ENCODE peak calls at places on chromosome 12, in eight cellular contexts. F is sigmoid colon, P is kidney, A is IMR-90, M is left ventricle myocardium inferior, R is lower leg skin, U is Caco-2, E is fibroblast of pulmonary artery. N is an unnamed sample.

GRCh38 chr12:115259968-115260806 is 576.2 kb upstream of the TBX3 start:
- DNase-seq in M (no peak), E (no peak), P (no peak), U (no peak), R (no peak), A (no peak), F (no peak), N (no peak)

GRCh38 chr12:46944104-46944503 is 118.3 kb upstream of the SLC38A4 start:
- DNase-seq in M (no peak), R (no peak), A (peak), F (no peak), E (peak), P (no peak), U (peak), N (peak)

GRCh38 chr12:2804390-2805145 is 7.9 kb upstream of the ITFG2 start:
- DNase-seq in E (peak), R (no peak), P (peak), M (peak), F (peak), A (peak), U (no peak), N (peak)

GRCh38 chr12:75481013-75481705 is 604 bp downstream of the GLIPR1 start:
- DNase-seq in E (peak), U (no peak), A (no peak), P (no peak), R (no peak), F (no peak), M (no peak), N (peak)

GRCh38 chr12:132765366-132765765 is 3.7 kb upstream of the ANKLE2 start:
- DNase-seq in A (no peak), E (no peak), P (peak), F (no peak), U (no peak), M (no peak), R (no peak), N (no peak)

GRCh38 chr12:33253123-33253522 is 186.5 kb downstream of the SYT10 start:
- DNase-seq in R (no peak), P (no peak), E (no peak), M (no peak), U (no peak), F (no peak), A (no peak), N (no peak)

GRCh38 chr12:99985129-99985570 is 414 bp upstream of the ANKS1B start:
- DNase-seq in F (no peak), E (no peak), U (no peak), A (no peak), M (no peak), R (no peak), P (no peak), N (peak)

GRCh38 chr12:68833508-68833907 is 25.5 kb downstream of the MDM2 start:
- DNase-seq in P (no peak), M (no peak), U (no peak), R (no peak), A (no peak), F (no peak), E (no peak), N (no peak)

GRCh38 chr12:108565976-108566375 is 3.6 kb downstream of the ISCU start:
- DNase-seq in F (peak), E (peak), P (peak), M (peak), R (peak), A (peak), U (no peak), N (peak)

GRCh38 chr12:89756638-89757321 is 48.1 kb upstream of the ATP2B1 start:
- DNase-seq in A (peak), F (no peak), E (peak), M (no peak), R (peak), U (peak), P (no peak), N (peak)

GRCh38 chr12:988616-989015 is 2.4 kb upstream of the ERC1 start:
- DNase-seq in U (no peak), R (no peak), F (no peak), P (no peak), A (peak), M (no peak), E (no peak), N (no peak)
- H3K4me3 ChIP-seq in U (no peak), R (no peak), F (no peak), P (no peak), A (no peak), M (peak), E (no peak), N (no peak)

GRCh38 chr12:54977155-54977554 is 7.4 kb downstream of the TESPA1 start:
- DNase-seq in A (peak), E (peak), R (no peak), U (no peak), P (no peak), F (no peak), M (no peak), N (peak)

GRCh38 chr12:54975272-54975671 is 9.3 kb downstream of the TESPA1 start:
- DNase-seq in E (no peak), F (no peak), P (no peak), U (no peak), A (no peak), R (no peak), M (no peak), N (no peak)

GRCh38 chr12:54975875-54976274 is 8.7 kb downstream of the TESPA1 start:
- DNase-seq in M (no peak), R (no peak), E (no peak), P (no peak), A (no peak), F (no peak), U (no peak), N (no peak)

GRCh38 chr12:54970741-54971140 is 13.8 kb downstream of the TESPA1 start:
- DNase-seq in M (no peak), E (no peak), U (no peak), P (no peak), A (no peak), F (no peak), R (no peak), N (no peak)

GRCh38 chr12:54974281-54974680 is 10.3 kb downstream of the TESPA1 start:
- DNase-seq in A (no peak), M (no peak), E (no peak), P (no peak), R (no peak), U (no peak), F (no peak), N (no peak)
- TF ChIP-seq CTCF in A (no peak), M (no peak), E (no peak), P (no peak), R (no peak), U (no peak), F (no peak), N (no peak)

GRCh38 chr12:56632701-56633464 is 2.8 kb upstream of the BAZ2A start:
- DNase-seq in F (no peak), P (no peak), U (no peak), A (no peak), E (no peak), R (no peak), M (no peak), N (no peak)
- H3K4me3 ChIP-seq in F (no peak), P (peak), U (no peak), A (no peak), E (peak), R (no peak), M (peak), N (peak)

GRCh38 chr12:115960-116915 is 49.7 kb downstream of the IQSEC3 start:
- DNase-seq in P (no peak), M (no peak), R (no peak), E (no peak), U (no peak), F (no peak), A (no peak), N (no peak)

GRCh38 chr12:115518-115917 is 49.0 kb downstream of the IQSEC3 start:
- DNase-seq in F (no peak), E (no peak), U (no peak), P (no peak), A (no peak), R (no peak), M (no peak), N (no peak)

GRCh38 chr12:118591-118990 is 52.0 kb downstream of the IQSEC3 start:
- DNase-seq in U (no peak), P (no peak), A (no peak), F (no peak), E (no peak), M (no peak), R (no peak), N (no peak)

GRCh38 chr12:117816-118345 is 51.3 kb downstream of the IQSEC3 start:
- DNase-seq in R (no peak), P (no peak), M (no peak), U (no peak), E (no peak), A (no peak), F (no peak), N (no peak)

GRCh38 chr12:117311-117710 is 50.7 kb downstream of the IQSEC3 start:
- DNase-seq in R (no peak), E (no peak), P (no peak), A (no peak), U (no peak), F (no peak), M (no peak), N (no peak)
- TF ChIP-seq CTCF in R (no peak), E (no peak), P (no peak), A (no peak), U (no peak), F (no peak), M (no peak), N (no peak)

GRCh38 chr12:53044896-53045571 is 4.8 kb upstream of the TNS2 start:
- DNase-seq in F (peak), A (no peak), P (no peak), U (no peak), E (no peak), R (no peak), M (no peak), N (no peak)

GRCh38 chr12:53046655-53047220 is 3.1 kb upstream of the TNS2 start:
- DNase-seq in F (peak), U (peak), M (peak), R (peak), A (peak), P (peak), E (peak), N (peak)

GRCh38 chr12:53045646-53046045 is 4.2 kb upstream of the TNS2 start:
- DNase-seq in A (no peak), P (no peak), U (no peak), R (no peak), M (no peak), F (no peak), E (no peak), N (peak)

GRCh38 chr12:53042607-53043454 is 7.0 kb upstream of the TNS2 start:
- DNase-seq in P (no peak), U (no peak), R (no peak), M (no peak), A (no peak), E (no peak), F (no peak), N (no peak)

DNA sequence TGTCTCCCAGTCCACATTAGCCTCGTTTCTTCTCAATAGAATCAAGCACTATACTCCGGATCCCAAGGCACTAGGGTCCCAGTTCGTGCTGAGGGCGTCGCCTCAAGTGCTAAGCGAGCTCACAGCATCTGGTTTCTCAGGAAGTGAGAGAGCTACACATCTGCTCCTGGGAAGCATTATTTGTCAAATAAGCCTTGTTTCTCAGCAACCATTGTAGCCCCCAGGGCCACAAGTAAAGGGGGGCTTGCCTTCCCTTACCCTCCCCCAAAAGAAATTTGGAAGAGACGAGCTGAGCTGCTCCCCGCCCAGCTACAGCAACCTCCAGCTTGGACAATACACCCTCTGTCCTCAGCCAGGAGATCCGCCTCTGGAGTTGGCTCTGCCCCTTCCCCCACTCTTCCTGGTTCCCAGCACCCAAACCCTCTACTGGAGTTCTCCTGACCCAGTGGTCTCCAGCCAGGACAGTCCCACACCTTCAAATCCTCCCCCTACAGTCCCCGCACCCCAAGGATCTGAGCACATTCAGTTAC is 5.7 kb upstream of the TNS2 start:
- DNase-seq in U (no peak), P (no peak), F (peak), E (no peak), A (no peak), R (no peak), M (peak), N (no peak)
- H3K4me3 ChIP-seq in U (no peak), P (no peak), F (no peak), E (no peak), A (no peak), R (no peak), M (peak), N (no peak)

GRCh38 chr12:122921917-122922316 is 26.0 kb upstream of the VPS37B start:
- DNase-seq in F (no peak), M (no peak), A (no peak), U (no peak), R (no peak), P (no peak), E (no peak), N (no peak)

GRCh38 chr12:122918827-122919226 is 22.9 kb upstream of the VPS37B start:
- DNase-seq in E (no peak), R (no peak), P (no peak), U (no peak), F (no peak), M (no peak), A (peak), N (no peak)

GRCh38 chr12:122920687-122921086 is 24.8 kb upstream of the VPS37B start:
- DNase-seq in P (no peak), A (no peak), E (no peak), R (no peak), M (no peak), U (no peak), F (no peak), N (no peak)

DNA sequence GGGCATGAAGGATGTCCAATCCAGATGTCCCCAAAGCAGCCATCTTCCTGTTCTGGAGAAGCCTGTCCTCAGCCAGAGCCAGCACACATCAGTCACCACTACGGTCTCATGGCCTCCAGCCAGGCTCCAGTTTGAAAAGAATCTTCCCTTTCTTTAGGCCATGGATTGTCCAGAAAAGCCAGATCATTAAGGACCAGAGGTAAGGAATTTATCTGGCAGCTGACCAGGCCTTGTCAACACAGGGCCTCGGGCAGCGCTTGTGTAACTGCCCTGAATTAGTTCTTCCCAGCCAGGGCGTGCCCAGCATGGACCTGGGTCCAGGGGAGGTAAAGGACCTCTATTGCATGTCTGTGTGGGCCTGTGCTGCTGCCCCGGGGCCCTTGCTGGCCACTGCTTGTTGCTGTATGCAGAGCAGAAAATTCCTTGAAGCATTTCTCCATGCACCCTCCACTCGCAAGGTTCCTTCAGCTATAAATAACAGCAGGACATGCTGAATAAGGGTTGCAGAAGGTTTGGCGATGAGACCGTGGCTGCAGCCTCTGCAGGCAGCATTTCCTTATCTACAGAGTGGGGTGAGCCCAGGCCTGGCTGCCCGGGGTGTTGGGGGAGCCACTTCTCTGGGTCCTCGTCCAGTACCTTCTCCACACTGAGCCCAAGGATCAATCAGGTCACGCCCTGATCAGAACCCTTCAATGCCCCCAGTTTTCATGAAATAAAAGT is 21.7 kb upstream of the VPS37B start:
- DNase-seq in A (peak), M (peak), R (no peak), P (peak), E (peak), U (peak), F (peak), N (peak)
- TF ChIP-seq CTCF in A (no peak), M (no peak), R (no peak), P (no peak), E (no peak), U (no peak), F (no peak), N (no peak)

GRCh38 chr12:85448031-85448430 is 168.0 kb downstream of the ALX1 start:
- DNase-seq in P (no peak), R (no peak), A (no peak), E (no peak), U (no peak), F (no peak), M (no peak), N (no peak)

GRCh38 chr12:85445060-85445938 is 165.3 kb downstream of the ALX1 start:
- DNase-seq in E (no peak), F (no peak), M (no peak), P (no peak), R (no peak), A (no peak), U (no peak), N (no peak)

GRCh38 chr12:85448548-85449139 is 168.6 kb downstream of the ALX1 start:
- DNase-seq in P (no peak), A (peak), E (peak), U (no peak), F (no peak), R (no peak), M (no peak), N (peak)
- H3K4me3 ChIP-seq in P (no peak), A (no peak), E (no peak), U (no peak), F (no peak), R (no peak), M (no peak), N (no peak)

N was measured in fibroblast of the aortic adventitia.